ENCODE peak calls at places on chromosome 9, in six cellular contexts. K is psoas muscle, E is epithelial cell of proximal tubule, I is neural progenitor cell, W is choroid plexus epithelial cell, A is stomach. X is an unnamed sample.

GRCh38 chr9:114677418-114677817 is 4.6 kb downstream of the TEX48 start:
- DNase-seq in E (peak), W (peak), A (peak), K (no peak), I (no peak), X (no peak)

GRCh38 chr9:114072181-114073140 is 5.6 kb downstream of the AMBP start:
- DNase-seq in W (peak), E (no peak), K (peak), A (peak), I (peak), X (peak)

GRCh38 chr9:78620764-78621163 is 323.8 kb downstream of the PSAT1 start:
- DNase-seq in E (no peak), I (no peak), A (no peak), W (peak), K (no peak), X (no peak)

GRCh38 chr9:29129763-29130162 is 1556.5 kb upstream of the C9orf72 start:
- DNase-seq in W (no peak), K (no peak), A (no peak), I (peak), E (no peak), X (no peak)

GRCh38 chr9:36158122-36158521 is 11.1 kb upstream of the CCIN start:
- DNase-seq in A (no peak), K (no peak), I (no peak), E (no peak), W (peak), X (no peak)

GRCh38 chr9:105313238-105313637 is 68.8 kb downstream of the SLC44A1 start:
- DNase-seq in I (no peak), E (no peak), K (no peak), W (no peak), A (no peak), X (no peak)

GRCh38 chr9:126470251-126470993 is 143.3 kb upstream of the LMX1B start:
- DNase-seq in E (no peak), I (no peak), A (no peak), W (no peak), K (no peak), X (no peak)

GRCh38 chr9:2338770-2339169 is 282.8 kb upstream of the VLDLR start:
- DNase-seq in E (no peak), K (no peak), A (no peak), I (no peak), W (no peak), X (no peak)

GRCh38 chr9:74973714-74974113 is 21.0 kb upstream of the C9orf40 start:
- DNase-seq in E (no peak), I (peak), K (no peak), A (no peak), W (no peak), X (no peak)

GRCh38 chr9:91407580-91408275 is 15.9 kb downstream of the NFIL3 start:
- DNase-seq in K (peak), W (no peak), A (no peak), I (no peak), E (no peak), X (no peak)

GRCh38 chr9:121725008-121725795 is 73.8 kb downstream of the DAB2IP start:
- DNase-seq in W (peak), K (peak), A (peak), E (no peak), I (no peak), X (peak)

GRCh38 chr9:69030851-69031645 is 4.5 kb upstream of the FXN start:
- DNase-seq in I (no peak), E (no peak), K (no peak), W (peak), A (no peak), X (no peak)

GRCh38 chr9:127763918-127764384 is 14.5 kb downstream of the SH2D3C start:
- DNase-seq in A (peak), I (peak), W (peak), E (no peak), K (peak), X (no peak)
- TF ChIP-seq CTCF in A (peak), I (peak), W (peak), E (peak), K (peak), X (no peak)

GRCh38 chr9:129879103-129879699 is 43.9 kb downstream of the USP20 start:
- DNase-seq in A (no peak), K (no peak), W (no peak), I (no peak), E (no peak), X (no peak)
- H3K4me3 ChIP-seq in A (no peak), K (no peak), W (no peak), I (no peak), E (no peak), X (no peak)

GRCh38 chr9:26723486-26723885 is 169.1 kb downstream of the CAAP1 start:
- DNase-seq in A (no peak), I (peak), E (no peak), W (peak), K (peak), X (no peak)
- TF ChIP-seq CTCF in A (no peak), I (peak), E (peak), W (peak), K (no peak), X (no peak)

DNA sequence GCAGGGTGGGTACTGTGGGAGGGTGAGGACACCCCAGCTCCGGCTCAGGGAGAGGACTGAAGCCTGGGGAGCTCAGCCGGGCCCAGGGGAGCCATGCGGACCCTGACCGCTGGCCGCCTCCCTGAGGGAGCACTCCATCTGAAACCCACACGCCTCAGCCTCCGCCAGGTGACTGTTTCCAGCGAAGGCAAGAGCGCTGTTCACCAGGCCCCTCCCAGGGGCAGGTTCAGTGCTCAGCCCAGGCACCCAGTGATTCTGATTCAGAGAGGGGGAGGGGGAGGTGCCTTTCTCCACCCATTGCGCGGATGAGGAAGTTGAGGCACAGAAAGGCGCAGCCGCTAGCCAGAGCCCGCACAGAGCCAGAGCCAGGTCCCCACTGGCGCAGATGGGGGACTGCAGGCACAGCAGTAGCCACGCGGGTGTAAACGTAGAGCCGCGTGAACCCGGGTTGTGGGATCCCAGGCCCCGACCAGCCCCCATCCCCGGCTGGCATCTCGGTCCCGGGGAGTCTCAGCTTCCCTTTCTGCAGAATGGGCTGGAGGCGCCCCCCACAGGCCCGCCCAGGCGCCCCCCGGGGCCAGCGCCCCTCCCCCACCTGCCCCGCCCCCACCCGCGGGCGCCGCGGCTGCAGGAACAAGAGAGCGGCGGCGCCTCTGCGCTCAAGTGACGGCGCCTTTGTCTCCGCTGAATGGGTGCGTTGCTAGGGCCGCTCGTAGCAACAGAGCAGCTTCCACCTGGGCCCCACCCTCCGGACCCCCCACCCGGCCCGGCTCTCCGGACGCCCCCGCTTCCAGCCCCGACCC is 27.2 kb downstream of the ADGRD2 start:
- DNase-seq in E (no peak), A (no peak), I (peak), K (no peak), W (no peak), X (no peak)
- H3K4me3 ChIP-seq in E (no peak), A (no peak), I (peak), K (peak), W (no peak), X (peak)

GRCh38 chr9:6664204-6664683 is 18.7 kb upstream of the GLDC start:
- DNase-seq in A (no peak), K (no peak), E (no peak), I (no peak), W (no peak), X (no peak)

GRCh38 chr9:6671416-6671815 is 25.9 kb upstream of the GLDC start:
- DNase-seq in I (no peak), A (no peak), W (no peak), K (no peak), E (no peak), X (no peak)

GRCh38 chr9:6669881-6670280 is 24.4 kb upstream of the GLDC start:
- DNase-seq in I (no peak), A (no peak), E (no peak), K (no peak), W (no peak), X (no peak)

GRCh38 chr9:6667080-6667479 is 21.6 kb upstream of the GLDC start:
- DNase-seq in W (no peak), K (no peak), I (no peak), A (no peak), E (no peak), X (no peak)

GRCh38 chr9:6667633-6668280 is 22.2 kb upstream of the GLDC start:
- DNase-seq in W (peak), K (no peak), A (no peak), E (no peak), I (peak), X (no peak)
- TF ChIP-seq CTCF in W (peak), K (peak), A (peak), E (peak), I (peak), X (peak)

DNA sequence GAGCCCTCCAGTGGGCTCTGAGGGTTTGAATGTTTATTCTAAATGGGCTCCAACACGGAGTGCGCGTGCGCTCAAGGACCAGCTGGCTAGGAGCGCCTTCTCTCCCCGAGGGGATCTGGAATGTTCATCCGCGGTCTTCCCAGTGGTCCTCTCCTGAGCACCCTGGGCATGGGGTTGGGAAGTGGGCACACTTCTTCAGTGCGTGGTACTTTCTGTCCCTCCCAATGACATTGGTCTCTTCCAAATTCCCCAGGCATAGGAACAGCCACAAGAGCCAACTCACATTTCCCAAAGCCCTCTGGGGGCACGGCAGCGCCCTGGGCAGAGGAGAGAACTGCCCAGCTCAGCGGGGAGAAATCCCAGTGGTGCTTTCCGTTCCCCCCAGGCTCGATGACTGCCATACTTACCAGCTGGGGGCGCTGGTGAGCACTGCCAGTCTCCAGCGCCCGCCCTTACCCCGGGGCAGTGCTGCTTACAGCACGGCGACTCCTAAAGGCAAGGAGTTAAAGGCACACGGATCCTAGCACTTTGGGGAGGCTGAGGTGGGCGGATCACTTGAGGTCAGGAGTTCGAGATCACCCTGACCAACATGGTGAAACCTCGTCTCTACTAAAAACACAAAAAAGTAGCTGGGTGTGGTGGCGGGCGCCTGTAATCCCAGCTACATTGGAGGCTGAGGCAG is 29.9 kb upstream of the OBP2B start:
- DNase-seq in A (peak), K (peak), I (peak), W (peak), E (no peak), X (peak)
- H3K4me3 ChIP-seq in A (peak), K (peak), I (peak), W (peak), E (peak), X (peak)

GRCh38 chr9:8852301-8852864 is 1052.8 kb upstream of the DMAC1 start:
- DNase-seq in I (no peak), W (no peak), A (no peak), E (no peak), K (no peak), X (no peak)

GRCh38 chr9:8856686-8857329 is 1057.2 kb upstream of the DMAC1 start:
- DNase-seq in A (no peak), W (no peak), I (peak), K (no peak), E (no peak), X (no peak)

GRCh38 chr9:8857330-8858249 is 1058.0 kb upstream of the DMAC1 start:
- DNase-seq in W (peak), I (peak), E (no peak), K (peak), A (peak), X (peak)

GRCh38 chr9:8858250-8859161 is 1058.9 kb upstream of the DMAC1 start:
- DNase-seq in E (no peak), K (no peak), I (peak), A (no peak), W (no peak), X (peak)

GRCh38 chr9:8855046-8855445 is 1055.5 kb upstream of the DMAC1 start:
- DNase-seq in E (no peak), I (peak), K (no peak), W (peak), A (no peak), X (no peak)
- TF ChIP-seq CTCF in E (peak), I (peak), K (no peak), W (peak), A (no peak), X (no peak)

GRCh38 chr9:89313842-89314241 is 2.8 kb downstream of the CKS2 start:
- DNase-seq in K (no peak), W (peak), A (no peak), I (no peak), E (no peak), X (no peak)
- H3K4me3 ChIP-seq in K (no peak), W (peak), A (no peak), I (peak), E (peak), X (no peak)

GRCh38 chr9:131393622-131394463 is at the start of gene PRRC2B:
- DNase-seq in W (peak), K (peak), I (peak), E (no peak), A (peak), X (peak)
- TF ChIP-seq CTCF in W (no peak), K (peak), I (peak), E (peak), A (peak), X (peak)

DNA sequence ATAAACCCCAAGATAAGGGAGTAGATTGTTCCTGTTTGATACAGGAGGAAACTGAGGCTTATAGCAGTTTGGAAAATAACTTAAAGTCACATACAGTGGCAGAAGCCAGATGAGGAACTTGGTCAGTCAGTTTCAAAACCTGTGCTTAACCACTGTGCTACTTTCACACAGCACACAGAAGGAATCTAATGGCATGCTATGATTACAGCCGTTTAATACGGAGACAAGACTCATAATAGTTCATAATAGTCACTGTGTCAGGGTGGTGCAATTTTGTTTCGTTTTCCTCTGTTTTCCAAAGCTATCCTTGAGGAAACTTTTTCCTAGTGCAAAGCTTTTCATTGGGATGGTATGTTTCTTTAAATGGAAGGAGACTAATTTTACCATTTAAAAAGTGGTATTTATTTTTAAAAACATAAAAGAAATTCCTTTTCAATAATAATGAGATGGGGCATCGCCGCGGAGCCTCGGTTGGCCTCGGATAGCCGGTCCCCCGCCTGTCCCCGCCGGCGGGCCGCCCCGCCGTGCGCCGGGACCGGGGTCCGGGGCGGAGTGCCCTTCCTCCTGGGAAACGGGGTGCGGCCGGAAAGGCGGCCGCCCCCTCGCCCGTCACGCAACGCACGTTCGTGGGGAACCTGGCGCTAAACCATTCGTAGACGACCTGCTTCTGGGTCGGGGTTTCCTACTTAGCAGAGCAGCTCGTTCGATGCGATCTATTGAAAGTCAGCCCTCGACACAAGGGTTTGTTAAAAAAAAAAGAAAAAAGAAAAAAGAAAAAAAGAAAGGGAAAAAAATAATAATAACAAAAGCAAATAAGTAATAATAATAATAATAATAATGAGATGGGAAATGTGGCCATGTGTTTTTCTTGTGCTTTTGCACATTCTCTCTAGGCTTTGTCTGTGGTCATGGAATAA is 112.6 kb downstream of the GCNT1 start:
- DNase-seq in K (no peak), W (peak), A (no peak), I (no peak), E (no peak), X (no peak)
- H3K4me3 ChIP-seq in K (peak), W (peak), A (peak), I (no peak), E (peak), X (peak)

X was measured in coronary artery.